ENCODE peak calls at places on chromosomes 3 and 15, in ten cellular contexts. T is adrenal gland, D is H54, W is heart left ventricle, G is A549, Z is HepG2, H is esophagus squamous epithelium, M is ovary, V is GM12892, A is IMR-90. U is an unnamed sample.

GRCh38 chr3:98812851-98813374 is 49.8 kb downstream of the ST3GAL6 start:
- DNase-seq in H (no peak), M (no peak), A (peak), W (no peak), V (no peak), T (no peak), D (no peak), G (peak), Z (peak), U (peak)

GRCh38 chr3:127613406-127613805 is 15.2 kb downstream of the MCM2 start:
- DNase-seq in V (no peak), D (no peak), T (no peak), G (no peak), Z (no peak), H (no peak), W (no peak), A (no peak), M (no peak), U (no peak)

GRCh38 chr3:196634224-196634623 is 5.3 kb upstream of the NRROS start:
- DNase-seq in M (no peak), T (no peak), V (no peak), D (no peak), W (no peak), H (no peak), G (no peak), A (no peak), Z (no peak), U (no peak)

GRCh38 chr3:50151728-50152127 is 3.4 kb upstream of the SEMA3F start:
- DNase-seq in H (no peak), M (no peak), Z (no peak), T (no peak), A (no peak), V (no peak), W (no peak), G (no peak), D (no peak), U (no peak)

GRCh38 chr3:197432407-197433127 is 123.2 kb downstream of the BDH1 start:
- DNase-seq in H (no peak), T (no peak), G (no peak), Z (no peak), V (no peak), A (no peak), M (no peak), D (no peak), W (no peak), U (no peak)

GRCh38 chr3:185460719-185461350 is 38.0 kb downstream of the TMEM41A start:
- DNase-seq in V (no peak), M (no peak), A (peak), T (no peak), H (no peak), G (peak), Z (no peak), D (peak), W (no peak), U (no peak)

GRCh38 chr3:48226959-48227358 is 3.7 kb downstream of the CAMP start:
- DNase-seq in W (no peak), D (no peak), H (no peak), G (no peak), M (no peak), Z (no peak), T (no peak), A (no peak), V (no peak), U (no peak)

GRCh38 chr15:25465835-25466234 is 27.0 kb upstream of the UBE3A start:
- DNase-seq in V (no peak), D (no peak), M (no peak), G (no peak), A (no peak), Z (no peak), T (peak), H (no peak), W (peak), U (no peak)

GRCh38 chr3:136954246-136954645 is 3.5 kb upstream of the IL20RB start:
- DNase-seq in W (no peak), T (no peak), Z (no peak), A (no peak), H (no peak), V (no peak), G (no peak), M (no peak), D (no peak), U (no peak)

GRCh38 chr3:64053581-64053980 is 30.3 kb upstream of the PSMD6 start:
- DNase-seq in Z (no peak), D (no peak), T (no peak), H (no peak), A (no peak), G (no peak), W (no peak), V (no peak), M (no peak), U (no peak)

GRCh38 chr3:53776494-53777101 is 69.6 kb downstream of the CHDH start:
- DNase-seq in V (no peak), T (no peak), M (no peak), D (no peak), H (no peak), A (peak), G (no peak), Z (no peak), W (no peak), U (no peak)

GRCh38 chr3:51354172-51354571 is 30.9 kb upstream of the MANF start:
- DNase-seq in G (no peak), A (no peak), W (no peak), M (no peak), D (no peak), T (no peak), Z (no peak), V (no peak), H (no peak), U (no peak)

GRCh38 chr3:129628169-129628522 is 21.7 kb upstream of the PLXND1 start:
- DNase-seq in H (no peak), G (no peak), Z (no peak), W (no peak), V (no peak), T (no peak), A (no peak), D (no peak), M (no peak), U (no peak)

GRCh38 chr15:76994971-76995945 is at the start of gene PSTPIP1:
- DNase-seq in G (no peak), T (peak), Z (no peak), A (no peak), H (no peak), M (peak), W (peak), D (no peak), V (no peak), U (no peak)

GRCh38 chr3:122892118-122892517 is 97.2 kb downstream of the SLC49A4 start:
- DNase-seq in W (no peak), G (no peak), Z (no peak), A (no peak), D (no peak), M (no peak), V (no peak), H (no peak), T (no peak), U (no peak)

GRCh38 chr3:185781759-185782158 is 43.1 kb downstream of the IGF2BP2 start:
- DNase-seq in V (no peak), Z (no peak), D (no peak), A (peak), W (no peak), G (no peak), M (no peak), H (no peak), T (no peak), U (no peak)

GRCh38 chr3:11437506-11437905 is 165.3 kb downstream of the ATG7 start:
- DNase-seq in W (no peak), A (no peak), D (no peak), V (no peak), T (no peak), H (no peak), Z (no peak), M (no peak), G (no peak), U (no peak)

GRCh38 chr3:141876381-141876890 is at the start of gene ATP1B3:
- DNase-seq in A (peak), T (peak), V (peak), M (peak), H (peak), W (peak), Z (peak), G (peak), D (peak), U (peak)
- TF ChIP-seq POLR2A in A (peak), T (peak), V (peak), M (peak), H (no peak), W (peak), Z (peak), G (peak), D (peak), U (peak)

GRCh38 chr3:188946351-188946750 is 225.4 kb upstream of the TPRG1 start:
- DNase-seq in T (no peak), H (no peak), D (no peak), W (no peak), Z (no peak), G (no peak), M (no peak), A (no peak), V (no peak), U (no peak)
- TF ChIP-seq POLR2A in T (no peak), H (no peak), D (no peak), W (no peak), Z (no peak), G (no peak), M (no peak), A (no peak), V (no peak), U (no peak)

GRCh38 chr15:29821416-29822099 is 710 bp downstream of the TJP1 start:
- DNase-seq in V (no peak), W (peak), H (no peak), A (peak), T (peak), M (peak), Z (peak), G (peak), D (peak), U (peak)
- TF ChIP-seq POLR2A in V (no peak), W (peak), H (no peak), A (no peak), T (peak), M (no peak), Z (peak), G (no peak), D (no peak), U (no peak)

GRCh38 chr3:157441102-157441622 is 4.5 kb downstream of the PTX3 start:
- DNase-seq in H (no peak), M (no peak), G (no peak), A (no peak), T (no peak), V (no peak), W (no peak), D (no peak), Z (no peak), U (no peak)

GRCh38 chr3:157438371-157438735 is 1.7 kb downstream of the PTX3 start:
- DNase-seq in G (no peak), M (no peak), A (no peak), H (no peak), V (no peak), W (no peak), T (no peak), D (no peak), Z (no peak), U (no peak)

GRCh38 chr3:157442729-157443128 is 6.1 kb downstream of the PTX3 start:
- DNase-seq in T (no peak), M (no peak), D (no peak), A (peak), G (no peak), W (no peak), Z (no peak), V (no peak), H (no peak), U (no peak)

GRCh38 chr3:157436583-157437300 is at the start of gene PTX3:
- DNase-seq in V (no peak), W (peak), D (peak), Z (no peak), T (peak), M (no peak), H (peak), A (peak), G (no peak), U (peak)
- TF ChIP-seq POLR2A in V (no peak), W (no peak), D (peak), Z (no peak), T (no peak), M (no peak), H (no peak), A (peak), G (no peak), U (no peak)

GRCh38 chr3:188947401-188947982 is 224.3 kb upstream of the TPRG1 start:
- DNase-seq in M (peak), D (peak), H (no peak), W (peak), T (peak), A (peak), Z (no peak), V (no peak), G (peak), U (peak)
- TF ChIP-seq POLR2A in M (peak), D (no peak), H (no peak), W (peak), T (peak), A (no peak), Z (no peak), V (no peak), G (peak), U (no peak)

GRCh38 chr15:42207674-42208579 is at the start of gene VPS39:
- DNase-seq in Z (peak), T (peak), G (peak), D (peak), A (peak), M (peak), W (peak), H (peak), V (peak), U (peak)
- TF ChIP-seq POLR2A in Z (peak), T (no peak), G (peak), D (peak), A (peak), M (peak), W (peak), H (no peak), V (peak), U (peak)

GRCh38 chr3:73575519-73575918 is 49.2 kb downstream of the PDZRN3 start:
- DNase-seq in V (no peak), D (no peak), H (no peak), A (no peak), G (no peak), Z (no peak), M (no peak), W (no peak), T (no peak), U (no peak)
- TF ChIP-seq POLR2A in V (no peak), D (no peak), H (no peak), A (no peak), G (no peak), Z (no peak), M (no peak), W (no peak), T (no peak), U (no peak)